ENCODE peak calls at places on chromosomes 13 and 19, in eight cellular contexts. W, U, V, B, T, E, Y and F are unnamed samples.

GRCh38 chr19:17719730-17720486 is 628 bp downstream of the MAP1S start:
- DNase-seq in W (no peak), U (no peak), V (no peak), B (no peak), T (peak), E (no peak), Y (peak), F (no peak)

GRCh38 chr13:102295316-102296048 is 106.4 kb downstream of the FGF14 start:
- DNase-seq in W (peak), U (no peak), V (no peak), B (no peak), T (no peak), E (no peak), Y (no peak), F (no peak)

GRCh38 chr19:35736913-35737886 is 5.1 kb downstream of the IGFLR1 start:
- DNase-seq in W (no peak), U (peak), V (no peak), B (no peak), T (no peak), E (no peak), Y (no peak), F (no peak)

GRCh38 chr13:85728831-85729230 is 70.4 kb downstream of the SLITRK6 start:
- DNase-seq in W (peak), U (no peak), V (no peak), B (no peak), T (no peak), E (no peak), Y (no peak), F (no peak)

GRCh38 chr19:34588249-34588648 is 88.7 kb downstream of the SCGB2B2 start:
- DNase-seq in W (no peak), U (no peak), V (no peak), B (no peak), T (no peak), E (no peak), Y (no peak), F (no peak)

GRCh38 chr13:65965496-65965895 is 1264.6 kb downstream of the PCDH9 start:
- DNase-seq in W (peak), U (no peak), V (peak), B (no peak), T (no peak), E (no peak), Y (no peak), F (no peak)

GRCh38 chr19:17323973-17324327 is 10.7 kb downstream of the ANO8 start:
- DNase-seq in W (no peak), U (no peak), V (no peak), B (no peak), T (no peak), E (no peak), Y (no peak), F (no peak)

GRCh38 chr13:112733112-112733511 is 43.3 kb downstream of the ATP11A start:
- DNase-seq in W (no peak), U (no peak), V (no peak), B (no peak), T (no peak), E (no peak), Y (no peak), F (no peak)

GRCh38 chr19:11265785-11266236 is 3.5 kb upstream of the DOCK6 start:
- DNase-seq in W (peak), U (peak), V (no peak), B (no peak), T (no peak), E (no peak), Y (peak), F (no peak)

GRCh38 chr19:41405776-41406175 is 8.2 kb downstream of the BCKDHA start:
- DNase-seq in W (no peak), U (no peak), V (no peak), B (no peak), T (no peak), E (peak), Y (no peak), F (no peak)

GRCh38 chr19:14248578-14249011 is 42.6 kb upstream of the ADGRL1 start:
- DNase-seq in W (peak), U (no peak), V (no peak), B (no peak), T (peak), E (peak), Y (no peak), F (no peak)

GRCh38 chr13:21735621-21736401 is 64.9 kb downstream of the FGF9 start:
- DNase-seq in W (no peak), U (no peak), V (no peak), B (no peak), T (no peak), E (peak), Y (no peak), F (no peak)

GRCh38 chr13:38340624-38341023 is 9.0 kb upstream of the UFM1 start:
- DNase-seq in W (no peak), U (no peak), V (no peak), B (no peak), T (no peak), E (no peak), Y (no peak), F (no peak)

GRCh38 chr19:34269968-34270621 is 15.7 kb downstream of the GARRE1 start:
- DNase-seq in W (peak), U (no peak), V (peak), B (peak), T (peak), E (peak), Y (peak), F (peak)

GRCh38 chr13:43776680-43777079 is 10.1 kb downstream of the ENOX1 start:
- DNase-seq in W (peak), U (no peak), V (peak), B (no peak), T (no peak), E (no peak), Y (no peak), F (no peak)

GRCh38 chr19:12867120-12868099 is 13.8 kb downstream of the DNASE2 start:
- DNase-seq in W (peak), U (no peak), V (peak), B (no peak), T (peak), E (peak), Y (peak), F (no peak)

GRCh38 chr13:113647351-113648217 is 10.4 kb downstream of the ATP4B start:
- DNase-seq in W (peak), U (peak), V (no peak), B (peak), T (no peak), E (peak), Y (peak), F (peak)

DNA sequence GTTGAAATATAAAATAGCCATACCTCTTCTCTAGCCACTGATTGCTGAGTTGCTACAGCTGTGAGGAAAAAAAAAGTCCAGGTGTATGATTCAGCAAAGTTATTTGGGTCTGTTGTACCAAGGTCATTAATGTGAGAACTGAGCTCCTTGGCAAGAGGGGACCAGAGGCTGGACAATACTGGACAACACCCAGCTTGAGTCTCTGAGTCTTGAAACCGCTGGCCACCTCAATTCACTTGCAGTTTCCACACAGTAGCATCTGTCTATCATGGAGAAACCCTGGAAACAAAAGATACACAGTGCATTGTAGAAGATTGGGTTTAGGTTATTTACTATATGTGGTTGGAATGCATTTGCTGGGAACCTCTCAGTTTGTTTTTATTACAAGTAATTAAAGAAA is 60.4 kb downstream of the WDFY2 start:
- DNase-seq in W (peak), U (no peak), V (peak), B (no peak), T (peak), E (no peak), Y (no peak), F (no peak)
- H3K4me3 ChIP-seq in W (no peak), U (no peak), V (no peak), B (no peak), T (no peak), E (no peak), Y (no peak), F (no peak)

GRCh38 chr19:15836595-15837398 is 21.3 kb upstream of the OR10H1 start:
- DNase-seq in W (peak), U (peak), V (peak), B (peak), T (peak), E (peak), Y (peak), F (peak)

GRCh38 chr19:15846923-15847322 is 31.5 kb upstream of the OR10H1 start:
- DNase-seq in W (no peak), U (no peak), V (no peak), B (no peak), T (no peak), E (no peak), Y (no peak), F (no peak)

GRCh38 chr19:15840833-15841232 is 25.4 kb upstream of the OR10H1 start:
- DNase-seq in W (no peak), U (no peak), V (no peak), B (no peak), T (no peak), E (no peak), Y (no peak), F (no peak)

GRCh38 chr19:15843186-15843585 is 27.7 kb upstream of the OR10H1 start:
- DNase-seq in W (no peak), U (no peak), V (no peak), B (no peak), T (no peak), E (no peak), Y (no peak), F (no peak)

DNA sequence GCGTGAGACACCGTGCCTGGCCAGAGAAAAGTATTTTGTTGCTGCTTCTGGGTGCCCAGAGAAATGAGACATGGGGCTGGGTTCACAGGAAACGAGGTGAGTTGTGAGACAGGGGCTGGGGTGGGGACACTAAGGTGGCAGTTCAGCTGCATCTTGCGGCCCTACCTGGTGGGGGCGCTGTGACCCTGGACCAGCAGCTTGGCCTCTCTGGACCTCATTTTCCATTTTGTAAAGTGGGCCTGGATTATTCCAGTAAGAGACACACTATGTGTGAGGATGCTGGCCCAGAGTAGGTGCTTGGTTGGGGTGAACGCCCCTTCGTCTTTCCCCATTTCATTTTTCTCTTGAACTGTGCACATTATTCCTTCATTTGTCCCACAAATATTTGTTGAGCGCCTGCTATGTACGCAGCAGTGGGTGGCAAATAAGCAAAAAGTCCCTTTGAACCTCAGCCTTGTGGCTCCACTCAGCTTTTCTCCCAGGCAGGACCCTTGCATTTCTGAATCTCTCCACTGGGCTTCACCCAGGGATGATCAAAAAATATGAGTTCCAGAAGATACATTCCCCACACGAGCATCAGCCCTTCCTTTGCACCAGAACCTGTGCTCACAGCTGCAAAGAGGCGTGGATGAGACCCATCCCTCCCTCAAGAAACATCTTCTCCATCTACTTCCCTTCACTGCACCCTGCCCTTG is 26.6 kb upstream of the OR10H1 start:
- DNase-seq in W (no peak), U (peak), V (no peak), B (no peak), T (peak), E (no peak), Y (no peak), F (no peak)
- TF ChIP-seq CTCF in W (no peak), U (no peak), V (no peak), B (no peak), T (peak), E (no peak), Y (no peak), F (no peak)

DNA sequence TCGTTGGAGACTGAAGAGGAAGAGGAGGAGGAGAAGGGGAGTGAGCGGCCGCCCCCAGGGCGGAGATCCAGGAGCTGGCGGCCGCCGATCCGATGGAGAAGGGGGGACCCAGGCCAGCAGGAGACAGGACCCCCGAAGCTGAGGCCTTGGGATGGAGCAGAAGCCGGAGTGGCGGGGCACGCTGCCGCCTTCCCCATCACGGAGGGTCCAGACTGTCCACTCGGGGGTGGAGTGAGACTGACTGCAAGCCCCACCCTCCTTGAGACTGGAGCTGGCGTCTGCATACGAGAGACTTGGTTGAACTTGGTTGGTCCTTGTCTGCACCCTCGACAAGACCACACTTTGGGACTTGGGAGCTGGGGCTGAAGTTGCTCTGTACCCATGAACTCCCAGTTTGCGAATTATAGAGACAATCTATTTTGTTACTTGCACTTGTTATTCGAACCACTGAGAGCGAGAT is 1.8 kb downstream of the GADD45B start:
- DNase-seq in W (peak), U (no peak), V (no peak), B (no peak), T (peak), E (no peak), Y (no peak), F (no peak)
- H3K4me3 ChIP-seq in W (peak), U (peak), V (peak), B (peak), T (peak), E (peak), Y (peak), F (peak)

DNA sequence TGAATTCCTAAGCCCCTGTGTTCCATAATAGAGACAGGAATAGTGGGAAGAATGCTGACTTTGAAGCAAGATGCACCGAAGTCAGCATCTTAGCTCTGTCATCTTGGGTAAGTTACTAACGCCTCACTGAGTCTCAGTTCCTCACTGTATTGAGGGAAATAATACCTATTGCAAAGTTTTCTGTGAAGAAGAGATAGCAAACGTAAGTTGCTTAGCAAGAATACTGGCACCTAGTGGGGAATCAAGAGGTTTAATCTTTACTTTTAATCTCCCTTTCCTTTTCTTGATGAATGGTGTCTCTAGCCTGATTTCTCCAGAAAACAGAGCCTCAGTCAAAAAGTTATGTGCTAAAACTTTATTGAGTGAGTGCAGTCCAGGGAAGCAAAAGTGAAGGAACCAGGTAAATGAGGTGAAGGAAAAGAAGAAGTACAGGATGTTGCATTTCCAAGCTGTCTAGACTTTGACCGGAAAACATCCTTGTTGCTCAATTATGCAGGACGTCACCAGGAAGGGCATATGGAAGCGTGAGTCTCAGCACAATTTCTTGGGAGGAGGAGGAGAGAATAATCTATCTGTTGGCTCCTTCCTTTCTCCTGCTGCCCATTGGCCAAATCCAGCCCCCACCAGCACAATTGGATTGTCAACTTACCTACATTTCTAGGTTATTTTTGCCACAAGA is 210.0 kb downstream of the B3GLCT start:
- DNase-seq in W (peak), U (no peak), V (no peak), B (no peak), T (no peak), E (no peak), Y (no peak), F (no peak)
- TF ChIP-seq CTCF in W (peak), U (no peak), V (peak), B (no peak), T (no peak), E (no peak), Y (no peak), F (peak)

GRCh38 chr13:94966380-94966779 is 254.0 kb upstream of the SOX21 start:
- DNase-seq in W (no peak), U (no peak), V (no peak), B (no peak), T (no peak), E (no peak), Y (no peak), F (no peak)
- H3K4me3 ChIP-seq in W (no peak), U (no peak), V (no peak), B (no peak), T (no peak), E (no peak), Y (no peak), F (no peak)

DNA sequence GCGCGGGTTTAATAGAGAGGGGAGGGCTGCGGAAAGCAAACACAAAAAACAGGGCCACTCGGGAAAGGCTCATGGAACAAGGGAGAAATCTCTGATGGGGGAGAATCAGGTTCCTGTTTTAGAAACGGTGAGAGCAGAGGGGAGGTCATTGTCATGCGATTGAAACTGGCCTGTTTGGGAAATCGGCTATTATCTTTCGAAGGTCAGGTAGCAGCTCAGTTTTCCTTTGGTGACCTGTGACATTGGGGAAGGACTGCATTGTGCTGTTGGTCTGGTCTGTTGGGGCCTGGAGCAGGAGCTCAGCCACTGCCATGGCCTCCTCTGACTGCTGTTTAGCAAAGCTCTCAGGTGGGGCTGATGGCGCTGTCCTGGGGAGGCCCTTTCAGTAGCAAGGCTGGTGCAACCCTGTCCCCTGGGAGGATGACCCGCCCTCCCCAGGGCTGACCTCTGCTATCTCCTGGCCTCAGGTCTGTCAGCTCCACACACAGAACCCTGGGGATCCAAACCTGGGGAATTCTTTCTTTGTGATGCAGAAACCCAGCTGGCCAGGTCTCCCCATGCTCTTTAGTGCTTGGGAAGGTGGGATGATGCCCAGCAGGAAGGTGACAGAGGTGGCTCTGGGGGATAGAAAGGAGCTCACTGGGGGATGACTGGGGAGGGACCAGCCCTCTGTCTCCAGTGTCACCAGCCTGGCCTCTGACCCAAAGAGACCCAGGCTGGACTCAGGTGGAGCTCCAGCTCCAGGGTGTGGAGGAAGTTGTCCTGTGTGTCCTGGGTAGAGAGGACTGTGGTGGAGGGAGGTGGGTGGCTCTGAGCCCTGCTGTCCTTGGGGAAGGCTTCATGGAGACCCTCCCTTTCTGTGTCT is 21.2 kb upstream of the CD177 start:
- DNase-seq in W (no peak), U (no peak), V (no peak), B (no peak), T (no peak), E (no peak), Y (no peak), F (no peak)
- TF ChIP-seq CTCF in W (no peak), U (no peak), V (no peak), B (no peak), T (no peak), E (no peak), Y (no peak), F (no peak)

DNA sequence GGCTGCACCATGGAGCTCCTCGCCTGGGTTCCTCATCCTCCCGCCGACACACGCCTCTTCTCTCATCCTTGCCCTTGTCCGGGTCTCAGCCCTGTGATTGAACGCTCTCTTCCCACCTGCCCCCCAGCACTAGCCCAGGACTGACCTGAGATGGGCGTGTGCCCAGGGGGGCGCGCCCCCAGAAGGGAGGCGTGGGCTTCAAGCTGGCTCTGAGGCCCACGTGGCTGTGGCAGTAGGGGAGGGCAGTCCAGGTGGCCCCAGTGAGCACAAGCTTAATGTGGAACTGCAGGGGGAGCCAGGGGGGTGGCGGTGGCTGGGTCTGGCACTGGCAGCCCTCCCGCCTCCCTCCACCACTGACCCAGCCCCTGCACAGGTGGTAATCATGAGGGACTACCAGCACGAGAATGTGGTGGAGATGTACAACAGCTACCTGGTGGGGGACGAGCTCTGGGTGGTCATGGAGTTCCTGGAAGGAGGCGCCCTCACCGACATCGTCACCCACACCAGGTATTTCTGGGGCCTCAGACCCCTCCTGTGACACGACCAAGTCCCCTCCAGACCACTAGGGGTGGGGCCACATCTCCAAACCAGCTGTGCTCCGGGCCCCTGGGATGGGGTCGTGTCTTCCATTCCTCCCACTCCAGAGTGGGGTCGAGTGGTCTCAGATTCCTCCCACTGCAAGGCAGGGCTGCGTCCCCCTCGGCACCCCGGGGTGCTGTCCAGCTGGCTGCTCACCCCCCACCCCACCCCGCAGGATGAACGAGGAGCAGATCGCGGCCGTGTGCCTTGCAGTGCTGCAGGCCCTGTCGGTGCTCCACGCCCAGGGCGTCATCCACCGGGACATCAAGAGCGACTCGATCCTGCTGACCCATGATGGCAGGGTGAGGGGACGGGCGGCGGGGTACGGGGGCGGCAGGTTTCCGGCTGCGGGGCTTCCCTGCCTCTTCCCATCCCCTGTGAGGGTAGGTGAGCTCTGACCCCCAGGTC is 21.9 kb upstream of the NCCRP1 start:
- DNase-seq in W (no peak), U (no peak), V (no peak), B (no peak), T (no peak), E (no peak), Y (no peak), F (no peak)
- H3K4me3 ChIP-seq in W (no peak), U (no peak), V (no peak), B (no peak), T (no peak), E (no peak), Y (no peak), F (no peak)